ENCODE peak calls at places on chromosomes 6 and 20, in seven cellular contexts. R is GM20000, O is PC-3, A is esophagus muscularis mucosa, K is adrenal gland, M is endothelial cell, N is heart right ventricle. C is an unnamed sample.
A peak's percentile ranks its signal among the peaks of the same experiment; 100 is the strongest.

GRCh38 chr20:63737940-63738686 is 1.5 kb upstream of the SLC2A4RG start:
- DNase-seq in R (peak; percentile 79), A (no peak), N (no peak), O (no peak), M (peak; percentile 14), K (peak; percentile 40), C (no peak)

GRCh38 chr6:16841241-16841640 is 80.0 kb upstream of the ATXN1 start:
- DNase-seq in N (no peak), K (no peak), M (no peak), O (peak; percentile 31), A (no peak), R (no peak), C (no peak)

GRCh38 chr20:1930165-1930564 is 35.0 kb downstream of the SIRPA start:
- DNase-seq in R (no peak), O (peak; percentile 17), N (no peak), A (no peak), K (no peak), M (no peak), C (no peak)

GRCh38 chr6:29516108-29516507 is 28.4 kb upstream of the MAS1L start:
- DNase-seq in A (no peak), O (peak; percentile 84), M (no peak), K (no peak), R (no peak), N (no peak), C (peak; percentile 7)

GRCh38 chr6:129432738-129433137 is 277.2 kb downstream of the ARHGAP18 start:
- DNase-seq in N (no peak), R (no peak), K (no peak), O (peak; percentile 31), M (no peak), A (no peak), C (no peak)

GRCh38 chr6:136063095-136063494 is 187.0 kb downstream of the MTFR2 start:
- DNase-seq in K (no peak), M (no peak), R (no peak), N (no peak), O (no peak), A (no peak), C (peak; percentile 36)

GRCh38 chr6:169725270-169726048 is 1.2 kb upstream of the PHF10 start:
- DNase-seq in R (no peak), A (peak; percentile 92), O (peak; percentile 55), M (peak; percentile 39), N (peak; percentile 40), K (peak; percentile 89), C (peak; percentile 84)

GRCh38 chr6:7542065-7542877 is 800 bp downstream of the DSP start:
- DNase-seq in M (peak; percentile 64), R (peak; percentile 47), N (peak; percentile 5), O (peak; percentile 35), K (peak; percentile 30), A (peak; percentile 74), C (no peak)

GRCh38 chr6:88780714-88781389 is 182.6 kb downstream of the RNGTT start:
- DNase-seq in R (peak; percentile 6), N (peak; percentile 53), M (peak; percentile 62), K (peak; percentile 56), O (peak; percentile 64), A (no peak), C (peak; percentile 86)

GRCh38 chr20:53918949-53919361 is 151.4 kb downstream of the BCAS1 start:
- DNase-seq in O (no peak), A (no peak), N (no peak), R (no peak), K (no peak), M (peak; percentile 36), C (no peak)

GRCh38 chr20:572752-573151 is 29.2 kb upstream of the CSNK2A1 start:
- DNase-seq in K (no peak), O (no peak), M (no peak), A (no peak), R (no peak), N (peak; percentile 50), C (no peak)

GRCh38 chr20:2520617-2521016 is 11.9 kb upstream of the ZNF343 start:
- DNase-seq in N (no peak), A (peak; percentile 78), M (no peak), R (no peak), O (no peak), K (no peak), C (no peak)

GRCh38 chr6:5782783-5783567 is 223.8 kb downstream of the NRN1 start:
- DNase-seq in O (no peak), R (no peak), K (no peak), N (peak; percentile 61), M (no peak), A (no peak), C (no peak)

GRCh38 chr6:89353702-89354392 is 1.3 kb upstream of the UBE2J1 start:
- DNase-seq in R (peak; percentile 70), M (no peak), A (no peak), K (no peak), N (no peak), O (no peak), C (no peak)

GRCh38 chr6:88246654-88247053 is 80.5 kb upstream of the CNR1 start:
- DNase-seq in K (peak; percentile 17), A (no peak), M (no peak), N (no peak), O (no peak), R (no peak), C (no peak)

GRCh38 chr6:34142599-34142998 is 3.3 kb downstream of the GRM4 start:
- DNase-seq in A (no peak), R (no peak), M (no peak), K (peak; percentile 59), N (no peak), O (no peak), C (no peak)

GRCh38 chr6:14738933-14739332 is 506.9 kb upstream of the JARID2 start:
- DNase-seq in O (no peak), N (no peak), R (no peak), M (no peak), A (no peak), K (no peak), C (no peak)

GRCh38 chr6:75290558-75290957 is 6.0 kb upstream of the TMEM30A start:
- DNase-seq in M (no peak), N (no peak), A (no peak), K (no peak), R (no peak), O (no peak), C (no peak)

GRCh38 chr6:40721252-40721936 is 134.2 kb upstream of the LRFN2 start:
- DNase-seq in M (no peak), N (no peak), K (no peak), A (no peak), O (no peak), R (no peak), C (no peak)

GRCh38 chr6:52929321-52930164 is 20.0 kb upstream of the GSTA3 start:
- DNase-seq in O (peak; percentile 96), R (no peak), M (no peak), A (peak; percentile 74), K (peak; percentile 87), N (no peak), C (peak; percentile 82)

GRCh38 chr6:168607272-168608112 is 166.5 kb downstream of the SMOC2 start:
- DNase-seq in M (no peak), O (no peak), A (no peak), K (no peak), N (no peak), R (no peak), C (no peak)

GRCh38 chr6:108274546-108274945 is 13.7 kb upstream of the SNX3 start:
- DNase-seq in A (peak; percentile 74), R (no peak), N (no peak), O (no peak), M (no peak), K (no peak), C (no peak)

GRCh38 chr6:108263371-108263770 is 2.5 kb upstream of the SNX3 start:
- DNase-seq in M (no peak), A (no peak), N (no peak), K (no peak), O (no peak), R (no peak), C (no peak)

GRCh38 chr6:108268845-108269244 is 8.0 kb upstream of the SNX3 start:
- DNase-seq in N (no peak), M (no peak), O (peak; percentile 33), K (no peak), R (no peak), A (peak; percentile 17), C (no peak)
- TF ChIP-seq CTCF in N (no peak), M (no peak), O (no peak), K (no peak), R (no peak), A (no peak), C (no peak)

DNA sequence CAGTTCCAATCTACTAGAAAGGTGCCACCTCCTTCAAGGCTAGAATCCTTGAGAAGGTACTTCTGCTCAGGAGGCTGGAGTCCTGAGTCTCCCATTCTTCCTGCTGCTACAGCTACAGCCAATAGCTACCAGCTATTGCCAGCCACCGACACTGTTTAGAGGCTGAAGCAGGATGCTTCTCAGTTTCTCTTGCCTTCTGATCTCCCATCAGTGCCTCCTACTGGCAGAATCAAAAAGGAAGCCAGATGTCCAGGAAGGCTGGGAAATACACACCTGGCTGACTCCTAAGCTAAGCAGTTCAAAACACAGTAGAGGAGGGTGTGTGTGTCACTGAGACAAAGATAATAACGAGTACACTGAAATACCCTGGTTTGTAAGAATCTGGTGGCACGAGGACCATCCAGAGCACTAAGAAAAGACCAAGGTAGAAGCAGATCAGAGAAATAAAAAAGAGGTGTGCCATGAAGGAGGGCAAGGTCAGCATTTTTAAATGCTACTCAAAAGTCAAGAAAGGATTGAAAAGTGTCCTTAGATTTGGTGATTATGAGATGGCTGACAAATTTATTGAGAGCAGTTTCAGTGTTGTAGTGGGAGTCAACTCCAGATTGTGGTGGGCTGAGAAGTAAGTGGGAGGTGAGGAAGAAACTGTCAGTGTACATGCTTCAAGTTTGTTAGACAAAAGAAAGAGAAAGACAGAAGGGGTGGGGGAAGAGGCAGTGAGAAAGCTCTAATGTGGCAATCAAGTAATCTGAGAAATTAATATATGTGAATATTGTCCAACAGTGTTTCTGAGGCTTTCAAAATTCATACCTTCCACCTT is 2.3 kb upstream of the HLA-DMA start:
- DNase-seq in O (peak; percentile 41), A (peak; percentile 83), K (no peak), N (no peak), M (peak; percentile 30), R (no peak), C (peak; percentile 30)
- TF ChIP-seq CTCF in O (peak; percentile 55), A (no peak), K (peak; percentile 19), N (no peak), M (peak; percentile 59), R (peak; percentile 49), C (peak; percentile 44)

DNA sequence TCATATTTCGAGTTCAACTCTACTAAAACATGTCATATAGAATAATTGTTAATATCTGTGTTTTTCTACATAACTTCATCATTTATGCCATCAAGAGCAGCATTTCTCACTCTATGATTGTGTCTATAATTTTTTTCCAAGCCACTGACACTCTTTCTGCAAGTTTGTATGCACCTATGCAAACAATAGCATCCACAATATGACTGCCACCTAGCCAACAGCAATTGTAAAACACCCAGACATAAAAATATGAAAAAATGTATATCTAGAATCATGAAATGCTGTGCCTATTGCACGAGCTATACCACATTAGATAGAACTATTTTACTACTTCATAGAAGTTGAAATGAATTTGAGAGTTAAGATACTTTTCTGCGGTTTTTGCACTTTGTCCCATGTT is 286.5 kb upstream of the MARCKS start:
- DNase-seq in M (no peak), A (no peak), O (no peak), K (no peak), N (no peak), R (no peak), C (no peak)
- TF ChIP-seq CTCF in M (no peak), A (no peak), O (peak; percentile 39), K (no peak), N (no peak), R (no peak), C (peak; percentile 30)

DNA sequence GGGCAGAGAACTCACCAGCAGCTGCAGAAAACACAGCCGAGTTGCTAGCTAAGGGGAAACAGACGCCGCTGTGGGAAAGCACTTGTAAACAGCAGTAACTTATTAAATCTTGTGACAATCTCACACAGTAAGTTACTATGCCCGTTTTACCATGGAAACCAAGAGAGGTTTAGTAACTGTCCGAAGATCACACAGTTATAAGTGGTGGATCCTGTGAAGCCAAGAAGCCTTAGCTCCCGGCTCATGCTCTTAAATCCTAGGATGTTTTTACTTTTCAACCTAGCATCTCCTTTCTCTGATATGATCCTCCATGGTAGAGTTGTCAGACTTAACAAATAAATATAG is 1.5 kb upstream of the SULF2 start:
- DNase-seq in K (no peak), A (no peak), M (no peak), R (no peak), N (no peak), O (no peak), C (no peak)
- TF ChIP-seq CTCF in K (no peak), A (no peak), M (peak; percentile 6), R (no peak), N (no peak), O (no peak), C (no peak)